ENCODE peak calls at places on chromosomes 2 and 18, in ten cellular contexts. Y is lower lobe of right lung, A is right cardiac atrium, Q is uterus, F is sigmoid colon, K is K562, E is aorta, Z is prostate gland, T is left ventricle myocardium inferior, P is heart right ventricle. X is an unnamed sample.

GRCh38 chr2:194723446-194723845 is 933.6 kb upstream of the SLC39A10 start:
- DNase-seq in Y (no peak), A (no peak), Q (no peak), F (no peak), K (no peak), E (no peak), Z (no peak), T (no peak), P (no peak), X (no peak)

GRCh38 chr2:158967731-158968395 is 577 bp upstream of the TANC1 start:
- DNase-seq in Y (no peak), A (peak; percentile 86), Q (peak; percentile 56), F (peak; percentile 76), K (no peak), E (peak; percentile 83), Z (peak; percentile 49), T (peak; percentile 52), P (peak; percentile 59), X (peak; percentile 63)

GRCh38 chr2:189641565-189641964 is 19.7 kb upstream of the ASNSD1 start:
- DNase-seq in Y (no peak), A (no peak), Q (no peak), F (no peak), K (no peak), E (no peak), Z (no peak), T (no peak), P (no peak), X (no peak)

GRCh38 chr18:79772108-79772864 is 25.5 kb upstream of the KCNG2 start:
- DNase-seq in Y (peak; percentile 32), A (no peak), Q (no peak), F (peak; percentile 50), K (no peak), E (peak; percentile 49), Z (no peak), T (no peak), P (no peak), X (no peak)

GRCh38 chr2:199452991-199453379 is 4.8 kb downstream of the SATB2 start:
- DNase-seq in Y (no peak), A (no peak), Q (no peak), F (no peak), K (no peak), E (no peak), Z (no peak), T (no peak), P (no peak), X (no peak)

GRCh38 chr2:12716250-12717190 is at the start of gene TRIB2:
- DNase-seq in Y (peak; percentile 91), A (peak; percentile 97), Q (peak; percentile 88), F (peak; percentile 92), K (peak; percentile 94), E (peak; percentile 94), Z (peak; percentile 87), T (peak; percentile 94), P (peak; percentile 94), X (peak; percentile 94)

GRCh38 chr2:85705680-85706039 is 11.5 kb downstream of the GNLY start:
- DNase-seq in Y (peak; percentile 68), A (no peak), Q (peak; percentile 76), F (peak; percentile 85), K (no peak), E (no peak), Z (no peak), T (no peak), P (no peak), X (no peak)

GRCh38 chr2:202510911-202511310 is 123.9 kb upstream of the FAM117B start:
- DNase-seq in Y (no peak), A (no peak), Q (no peak), F (no peak), K (no peak), E (no peak), Z (no peak), T (no peak), P (no peak), X (no peak)

GRCh38 chr2:174339571-174339966 is 4.8 kb downstream of the SP9 start:
- DNase-seq in Y (no peak), A (no peak), Q (no peak), F (no peak), K (no peak), E (no peak), Z (no peak), T (no peak), P (no peak), X (no peak)

GRCh38 chr2:174336403-174337336 is 1.9 kb downstream of the SP9 start:
- DNase-seq in Y (peak; percentile 56), A (peak; percentile 53), Q (no peak), F (no peak), K (peak; percentile 73), E (peak; percentile 71), Z (no peak), T (no peak), P (peak; percentile 26), X (no peak)

GRCh38 chr2:174338626-174339570 is 4.1 kb downstream of the SP9 start:
- DNase-seq in Y (no peak), A (no peak), Q (no peak), F (no peak), K (no peak), E (no peak), Z (no peak), T (no peak), P (no peak), X (no peak)

GRCh38 chr2:174337337-174338154 is 2.8 kb downstream of the SP9 start:
- DNase-seq in Y (no peak), A (peak; percentile 37), Q (no peak), F (no peak), K (peak; percentile 46), E (peak; percentile 75), Z (no peak), T (no peak), P (no peak), X (no peak)

DNA sequence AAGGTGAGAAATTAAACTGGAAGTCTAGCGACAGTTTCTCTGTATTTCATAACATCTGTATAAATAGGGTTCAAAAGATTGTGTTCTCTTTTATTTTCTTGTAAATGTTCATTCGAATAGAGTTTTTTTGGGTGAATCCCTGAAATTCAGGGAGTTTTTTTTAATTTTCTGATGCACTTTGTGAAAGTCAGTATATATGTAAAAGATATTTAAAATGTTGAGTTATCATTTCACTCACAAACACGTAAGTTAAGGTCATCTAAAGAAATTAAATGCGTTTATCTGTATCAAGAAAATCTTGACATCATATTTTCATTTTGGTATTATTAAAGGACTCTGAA is 3.4 kb downstream of the SP9 start:
- DNase-seq in Y (no peak), A (no peak), Q (no peak), F (no peak), K (no peak), E (no peak), Z (no peak), T (no peak), P (no peak), X (no peak)
- H3K4me3 ChIP-seq in Y (no peak overlapping the region), A (no peak overlapping the region), Q (no peak overlapping the region), F (no peak overlapping the region), K (no peak overlapping the region), E (no peak overlapping the region), Z (no peak overlapping the region), T (no peak overlapping the region), P (no peak overlapping the region), X (no peak overlapping the region)

GRCh38 chr2:55049794-55050132 is 488 bp downstream of the RTN4 start:
- DNase-seq in Y (no peak), A (no peak), Q (no peak), F (no peak), K (no peak), E (no peak), Z (peak; percentile 9), T (no peak), P (no peak), X (no peak)

GRCh38 chr2:55048925-55049793 is 1.1 kb downstream of the RTN4 start:
- DNase-seq in Y (peak; percentile 91), A (peak; percentile 94), Q (peak; percentile 93), F (peak; percentile 96), K (peak; percentile 65), E (peak; percentile 95), Z (peak; percentile 89), T (peak; percentile 88), P (peak; percentile 86), X (peak; percentile 94)

GRCh38 chr2:55047677-55048299 is 2.5 kb downstream of the RTN4 start:
- DNase-seq in Y (no peak), A (no peak), Q (no peak), F (no peak), K (no peak), E (no peak), Z (peak; percentile 29), T (no peak), P (peak; percentile 22), X (peak; percentile 61)

GRCh38 chr2:55050133-55050994 is at the start of gene RTN4:
- DNase-seq in Y (peak; percentile 98), A (peak; percentile 99), Q (peak; percentile 99), F (peak; percentile 100), K (peak; percentile 92), E (peak; percentile 99), Z (peak; percentile 99), T (peak; percentile 98), P (peak; percentile 98), X (peak; percentile 99)

GRCh38 chr2:55048514-55048924 is 1.7 kb downstream of the RTN4 start:
- DNase-seq in Y (no peak), A (no peak), Q (peak; percentile 25), F (no peak), K (peak; percentile 25), E (no peak), Z (peak; percentile 41), T (no peak), P (no peak), X (peak; percentile 67)
- H3K4me1 ChIP-seq in Y (peaks cover 60% of the 10 kb centered on the region), A (no peaks in the 10 kb centered on the region), Q (no peaks in the 10 kb centered on the region), F (peaks cover 34% of the 10 kb centered on the region), K (peaks cover 7% of the 10 kb centered on the region), E (no peaks in the 10 kb centered on the region), Z (peaks cover 8% of the 10 kb centered on the region), T (peaks cover 70% of the 10 kb centered on the region), P (peaks cover 68% of the 10 kb centered on the region), X (peaks cover 16% of the 10 kb centered on the region)

GRCh38 chr2:105403785-105404698 is 5.2 kb upstream of the FHL2 start:
- DNase-seq in Y (no peak), A (no peak), Q (peak; percentile 73), F (no peak), K (peak; percentile 51), E (no peak), Z (peak; percentile 58), T (no peak), P (no peak), X (peak; percentile 10)

GRCh38 chr2:105406221-105406620 is 7.4 kb upstream of the FHL2 start:
- DNase-seq in Y (no peak), A (no peak), Q (no peak), F (no peak), K (no peak), E (no peak), Z (no peak), T (no peak), P (no peak), X (no peak)

GRCh38 chr2:105405291-105405690 is 6.4 kb upstream of the FHL2 start:
- DNase-seq in Y (no peak), A (no peak), Q (no peak), F (no peak), K (no peak), E (no peak), Z (no peak), T (no peak), P (no peak), X (no peak)

GRCh38 chr2:105403241-105403784 is 4.5 kb upstream of the FHL2 start:
- DNase-seq in Y (no peak), A (no peak), Q (no peak), F (no peak), K (no peak), E (no peak), Z (no peak), T (no peak), P (no peak), X (peak; percentile 12)

GRCh38 chr2:105404736-105405135 is 5.9 kb upstream of the FHL2 start:
- DNase-seq in Y (no peak), A (no peak), Q (no peak), F (no peak), K (no peak), E (no peak), Z (no peak), T (no peak), P (no peak), X (no peak)
- H3K27ac ChIP-seq in Y (no peak overlapping the region), A (no peak overlapping the region), Q (peak overlapping the region; percentile 71), F (no peak overlapping the region), K (no peak overlapping the region), E (no peak overlapping the region), Z (peak overlapping the region; percentile 45), T (peak overlapping the region; percentile 75), P (peak overlapping the region; percentile 52), X (no peak overlapping the region)

GRCh38 chr18:72543362-72544055 is 633 bp downstream of the CBLN2 start:
- DNase-seq in Y (no peak), A (no peak), Q (no peak), F (no peak), K (no peak), E (no peak), Z (no peak), T (no peak), P (no peak), X (no peak)
- H3K4me3 ChIP-seq in Y (peak overlapping the region; percentile 3), A (peak overlapping the region; percentile 33), Q (no peak overlapping the region), F (peak overlapping the region; percentile 34), K (no peak overlapping the region), E (no peak overlapping the region), Z (peak overlapping the region; percentile 0), T (peak overlapping the region; percentile 48), P (peak overlapping the region; percentile 17), X (peak overlapping the region; percentile 5)